ENCODE peak calls at places on chromosome 22, in six cellular contexts. One of them, this sample, is unnamed.

GRCh38 chr22:25919452-25919851 is 177.5 kb downstream of the MYO18B start:
- DNase-seq in cardiac fibroblast: no peak
- DNase-seq in mesothelial cell of epicardium: no peak
- DNase-seq in Karpas-422: peak
- DNase-seq in amniotic stem cell: no peak
- DNase-seq in MV-4-11: no peak
- DNase-seq in this sample: no peak

GRCh38 chr22:17213976-17214375 is 5.3 kb downstream of the ADA2 start:
- DNase-seq in cardiac fibroblast: peak
- DNase-seq in mesothelial cell of epicardium: peak
- DNase-seq in Karpas-422: peak
- DNase-seq in amniotic stem cell: no peak
- DNase-seq in MV-4-11: peak
- DNase-seq in this sample: no peak

GRCh38 chr22:23281406-23282088 is 101.2 kb downstream of the BCR start:
- DNase-seq in cardiac fibroblast: peak
- DNase-seq in mesothelial cell of epicardium: peak
- DNase-seq in Karpas-422: peak
- DNase-seq in amniotic stem cell: no peak
- DNase-seq in MV-4-11: peak
- DNase-seq in this sample: peak

GRCh38 chr22:17120281-17120680 is 879 bp downstream of the TMEM121B start:
- DNase-seq in cardiac fibroblast: peak
- DNase-seq in mesothelial cell of epicardium: peak
- DNase-seq in Karpas-422: peak
- DNase-seq in amniotic stem cell: no peak
- DNase-seq in MV-4-11: no peak
- DNase-seq in this sample: peak

GRCh38 chr22:26023104-26023775 is 146.0 kb upstream of the SEZ6L start:
- DNase-seq in cardiac fibroblast: no peak
- DNase-seq in mesothelial cell of epicardium: no peak
- DNase-seq in Karpas-422: no peak
- DNase-seq in amniotic stem cell: no peak
- DNase-seq in MV-4-11: no peak
- DNase-seq in this sample: no peak

GRCh38 chr22:48520207-48520606 is 1307.5 kb downstream of the BRD1 start:
- DNase-seq in cardiac fibroblast: no peak
- DNase-seq in mesothelial cell of epicardium: no peak
- DNase-seq in Karpas-422: no peak
- DNase-seq in amniotic stem cell: no peak
- DNase-seq in MV-4-11: no peak
- DNase-seq in this sample: no peak

GRCh38 chr22:29569011-29569678 is 11.8 kb downstream of the NIPSNAP1 start:
- DNase-seq in cardiac fibroblast: no peak
- DNase-seq in mesothelial cell of epicardium: no peak
- DNase-seq in Karpas-422: no peak
- DNase-seq in amniotic stem cell: no peak
- DNase-seq in MV-4-11: no peak
- DNase-seq in this sample: no peak

GRCh38 chr22:32684822-32685187 is 116.7 kb upstream of the TIMP3 start:
- DNase-seq in cardiac fibroblast: no peak
- DNase-seq in mesothelial cell of epicardium: no peak
- DNase-seq in Karpas-422: no peak
- DNase-seq in amniotic stem cell: no peak
- DNase-seq in MV-4-11: no peak
- DNase-seq in this sample: no peak

GRCh38 chr22:24435861-24436351 is 8.5 kb downstream of the ADORA2A start:
- DNase-seq in cardiac fibroblast: peak
- DNase-seq in mesothelial cell of epicardium: no peak
- DNase-seq in Karpas-422: peak
- DNase-seq in amniotic stem cell: no peak
- DNase-seq in MV-4-11: no peak
- DNase-seq in this sample: no peak

GRCh38 chr22:37734402-37734700 is 37.5 kb downstream of the TRIOBP start:
- DNase-seq in cardiac fibroblast: no peak
- DNase-seq in mesothelial cell of epicardium: no peak
- DNase-seq in Karpas-422: no peak
- DNase-seq in amniotic stem cell: no peak
- DNase-seq in MV-4-11: no peak
- DNase-seq in this sample: no peak

GRCh38 chr22:29116397-29117123 is 43.7 kb downstream of the KREMEN1 start:
- DNase-seq in cardiac fibroblast: no peak
- DNase-seq in mesothelial cell of epicardium: no peak
- DNase-seq in Karpas-422: no peak
- DNase-seq in amniotic stem cell: no peak
- DNase-seq in MV-4-11: peak
- DNase-seq in this sample: no peak

GRCh38 chr22:32073823-32074380 is 30.8 kb downstream of the SLC5A1 start:
- DNase-seq in cardiac fibroblast: no peak
- DNase-seq in mesothelial cell of epicardium: no peak
- DNase-seq in Karpas-422: no peak
- DNase-seq in amniotic stem cell: no peak
- DNase-seq in MV-4-11: no peak
- DNase-seq in this sample: no peak

GRCh38 chr22:49906071-49906798 is 12.0 kb downstream of the ALG12 start:
- DNase-seq in cardiac fibroblast: no peak
- DNase-seq in mesothelial cell of epicardium: no peak
- DNase-seq in Karpas-422: no peak
- DNase-seq in amniotic stem cell: no peak
- DNase-seq in MV-4-11: no peak
- DNase-seq in this sample: no peak

GRCh38 chr22:49091451-49091850 is 736.2 kb downstream of the BRD1 start:
- DNase-seq in cardiac fibroblast: no peak
- DNase-seq in mesothelial cell of epicardium: no peak
- DNase-seq in Karpas-422: no peak
- DNase-seq in amniotic stem cell: no peak
- DNase-seq in MV-4-11: no peak
- DNase-seq in this sample: no peak

GRCh38 chr22:27237342-27237741 is 564.2 kb downstream of the MN1 start:
- DNase-seq in cardiac fibroblast: no peak
- DNase-seq in mesothelial cell of epicardium: no peak
- DNase-seq in Karpas-422: no peak
- DNase-seq in amniotic stem cell: no peak
- DNase-seq in MV-4-11: no peak
- DNase-seq in this sample: no peak

GRCh38 chr22:25061134-25061533 is 108.6 kb downstream of the KIAA1671 start:
- DNase-seq in cardiac fibroblast: no peak
- DNase-seq in mesothelial cell of epicardium: no peak
- DNase-seq in Karpas-422: no peak
- DNase-seq in amniotic stem cell: no peak
- DNase-seq in MV-4-11: no peak
- DNase-seq in this sample: no peak

GRCh38 chr22:23803001-23803819 is 16.4 kb downstream of the SMARCB1 start:
- DNase-seq in cardiac fibroblast: no peak
- DNase-seq in mesothelial cell of epicardium: no peak
- DNase-seq in Karpas-422: peak
- DNase-seq in amniotic stem cell: no peak
- DNase-seq in MV-4-11: no peak
- DNase-seq in this sample: no peak

GRCh38 chr22:42688241-42688913 is 32.3 kb downstream of the A4GALT start:
- DNase-seq in cardiac fibroblast: peak
- DNase-seq in mesothelial cell of epicardium: peak
- DNase-seq in Karpas-422: peak
- DNase-seq in amniotic stem cell: peak
- DNase-seq in MV-4-11: no peak
- DNase-seq in this sample: peak

GRCh38 chr22:31492151-31492550 is 2.5 kb upstream of the EIF4ENIF1 start:
- DNase-seq in cardiac fibroblast: no peak
- DNase-seq in mesothelial cell of epicardium: no peak
- DNase-seq in Karpas-422: no peak
- DNase-seq in amniotic stem cell: no peak
- DNase-seq in MV-4-11: no peak
- DNase-seq in this sample: no peak

GRCh38 chr22:38824587-38824986 is 19.2 kb downstream of the NPTXR start:
- DNase-seq in cardiac fibroblast: peak
- DNase-seq in mesothelial cell of epicardium: peak
- DNase-seq in Karpas-422: peak
- DNase-seq in amniotic stem cell: peak
- DNase-seq in MV-4-11: peak
- DNase-seq in this sample: no peak

GRCh38 chr22:47609653-47610052 is 847.2 kb downstream of the TBC1D22A start:
- DNase-seq in cardiac fibroblast: no peak
- DNase-seq in mesothelial cell of epicardium: no peak
- DNase-seq in Karpas-422: no peak
- DNase-seq in amniotic stem cell: no peak
- DNase-seq in MV-4-11: no peak
- DNase-seq in this sample: no peak

GRCh38 chr22:42324991-42325710 is 54.7 kb upstream of the TCF20 start:
- DNase-seq in cardiac fibroblast: no peak
- DNase-seq in mesothelial cell of epicardium: no peak
- DNase-seq in Karpas-422: no peak
- DNase-seq in amniotic stem cell: no peak
- DNase-seq in MV-4-11: no peak
- DNase-seq in this sample: no peak

GRCh38 chr22:42683599-42684283 is 34.5 kb upstream of the CYB5R3 start:
- DNase-seq in cardiac fibroblast: no peak
- DNase-seq in mesothelial cell of epicardium: no peak
- DNase-seq in Karpas-422: no peak
- DNase-seq in amniotic stem cell: no peak
- DNase-seq in MV-4-11: no peak
- DNase-seq in this sample: no peak

GRCh38 chr22:23089010-23089409 is 18.7 kb downstream of the GNAZ start:
- DNase-seq in cardiac fibroblast: no peak
- DNase-seq in mesothelial cell of epicardium: no peak
- DNase-seq in Karpas-422: no peak
- DNase-seq in amniotic stem cell: no peak
- DNase-seq in MV-4-11: no peak
- DNase-seq in this sample: no peak

GRCh38 chr22:42959472-42960145 is 55.3 kb downstream of the PACSIN2 start:
- DNase-seq in cardiac fibroblast: peak
- DNase-seq in mesothelial cell of epicardium: peak
- DNase-seq in Karpas-422: no peak
- DNase-seq in amniotic stem cell: no peak
- DNase-seq in MV-4-11: peak
- DNase-seq in this sample: no peak

GRCh38 chr22:24989541-24989951 is 37.0 kb downstream of the KIAA1671 start:
- DNase-seq in cardiac fibroblast: peak
- DNase-seq in mesothelial cell of epicardium: no peak
- DNase-seq in Karpas-422: no peak
- DNase-seq in amniotic stem cell: no peak
- DNase-seq in MV-4-11: no peak
- DNase-seq in this sample: no peak

GRCh38 chr22:49507607-49508292 is 319.9 kb downstream of the BRD1 start:
- DNase-seq in cardiac fibroblast: no peak
- DNase-seq in mesothelial cell of epicardium: no peak
- DNase-seq in Karpas-422: no peak
- DNase-seq in amniotic stem cell: no peak
- DNase-seq in MV-4-11: no peak
- DNase-seq in this sample: peak